ENCODE peak calls at places on chromosomes 12 and 14, in five cellular contexts. U is psoas muscle, P is coronary artery, E is GM10248, J is lower leg skin. V is an unnamed sample.

GRCh38 chr12:111074559-111074958 is 154.2 kb upstream of the MYL2 start:
- DNase-seq in U (no peak), P (no peak), E (no peak), J (no peak), V (no peak)

GRCh38 chr14:80586116-80586515 is 355.4 kb downstream of the CEP128 start:
- DNase-seq in U (no peak), P (no peak), E (no peak), J (no peak), V (no peak)

GRCh38 chr14:90140298-90140955 is 78.6 kb downstream of the KCNK13 start:
- DNase-seq in U (no peak), P (no peak), E (no peak), J (no peak), V (no peak)

GRCh38 chr12:69851976-69852375 is 26.9 kb downstream of the MYRFL start:
- DNase-seq in U (no peak), P (no peak), E (no peak), J (no peak), V (no peak)

GRCh38 chr14:50425816-50426215 is 29.1 kb upstream of the CDKL1 start:
- DNase-seq in U (no peak), P (no peak), E (no peak), J (no peak), V (no peak)

GRCh38 chr12:61993734-61994345 is 266.4 kb upstream of the USP15 start:
- DNase-seq in U (no peak), P (no peak), E (peak), J (no peak), V (no peak)

GRCh38 chr12:82486524-82487235 is 128.4 kb downstream of the METTL25 start:
- DNase-seq in U (no peak), P (no peak), E (no peak), J (no peak), V (no peak)

GRCh38 chr14:105867961-105868599 is 341.7 kb downstream of the TMEM121 start:
- DNase-seq in U (no peak), P (no peak), E (no peak), J (peak), V (peak)

GRCh38 chr12:65894127-65894526 is 69.8 kb downstream of the HMGA2 start:
- DNase-seq in U (no peak), P (no peak), E (no peak), J (no peak), V (no peak)

DNA sequence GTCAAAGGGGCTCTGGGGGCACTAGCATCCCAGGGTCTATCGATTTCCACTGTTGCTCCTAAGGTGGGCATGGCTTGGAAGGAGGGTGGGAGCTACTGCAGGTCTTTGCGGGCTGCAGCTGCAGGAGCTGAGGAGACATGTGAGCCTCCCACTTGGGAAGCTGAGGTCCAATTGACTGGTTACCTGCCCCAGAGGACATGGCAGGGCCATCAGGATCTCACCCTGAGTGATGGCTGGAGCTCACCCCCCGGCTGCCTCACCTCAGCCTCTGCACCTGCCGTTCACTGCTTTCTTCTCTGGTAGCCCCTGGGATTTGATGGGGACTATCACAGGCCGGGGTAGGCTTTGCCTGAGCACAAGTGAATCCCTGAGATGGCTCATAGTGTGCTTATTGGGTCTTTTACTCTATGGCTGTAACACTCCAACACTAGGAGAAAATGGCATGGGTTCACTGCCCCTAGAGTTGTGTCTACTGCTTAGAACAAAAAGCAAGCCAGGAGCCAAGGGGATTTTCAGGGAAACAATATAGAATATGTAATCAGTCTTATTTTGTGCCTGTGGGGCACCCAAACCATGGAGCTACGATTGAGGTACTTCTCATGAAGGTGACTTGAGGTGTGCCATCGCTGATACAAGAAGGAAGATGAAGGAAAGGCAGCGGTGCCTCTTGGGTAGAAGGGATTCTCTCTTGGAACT is 3.2 kb upstream of the KRT4 start:
- DNase-seq in U (no peak), P (no peak), E (no peak), J (no peak), V (no peak)
- TF ChIP-seq CTCF in U (no peak), P (no peak), E (no peak), J (no peak), V (no peak)

GRCh38 chr12:120258323-120258896 is 7.1 kb downstream of the PXN start:
- DNase-seq in U (no peak), P (no peak), E (no peak), J (no peak), V (no peak)

GRCh38 chr12:120257041-120257821 is 8.3 kb downstream of the PXN start:
- DNase-seq in U (peak), P (no peak), E (no peak), J (no peak), V (no peak)

GRCh38 chr12:120252071-120252906 is 13.2 kb downstream of the PXN start:
- DNase-seq in U (no peak), P (no peak), E (no peak), J (no peak), V (peak)

GRCh38 chr12:120249875-120250795 is 15.4 kb downstream of the PXN start:
- DNase-seq in U (peak), P (no peak), E (peak), J (peak), V (peak)

DNA sequence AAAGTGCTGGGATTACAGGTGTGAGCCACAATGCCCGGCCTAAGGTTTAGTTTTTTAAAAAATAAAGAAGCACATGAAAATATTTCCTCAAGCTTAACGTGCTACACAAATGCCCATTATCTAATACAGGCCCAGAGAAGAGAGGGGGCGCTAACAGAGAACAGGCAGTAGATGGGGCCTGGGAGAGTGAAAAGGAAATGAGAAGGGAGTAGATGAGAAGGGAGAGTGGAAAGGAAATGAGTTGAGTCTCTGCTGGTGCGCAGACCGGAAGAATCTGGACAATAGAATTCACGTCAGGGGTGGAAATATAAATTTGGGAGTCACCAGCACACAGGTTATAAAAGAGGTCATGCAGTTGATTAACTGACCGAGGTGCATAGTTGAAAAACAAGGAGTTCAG is 10.7 kb downstream of the PXN start:
- DNase-seq in U (no peak), P (no peak), E (no peak), J (no peak), V (no peak)
- TF ChIP-seq CTCF in U (no peak), P (no peak), E (no peak), J (no peak), V (no peak)

DNA sequence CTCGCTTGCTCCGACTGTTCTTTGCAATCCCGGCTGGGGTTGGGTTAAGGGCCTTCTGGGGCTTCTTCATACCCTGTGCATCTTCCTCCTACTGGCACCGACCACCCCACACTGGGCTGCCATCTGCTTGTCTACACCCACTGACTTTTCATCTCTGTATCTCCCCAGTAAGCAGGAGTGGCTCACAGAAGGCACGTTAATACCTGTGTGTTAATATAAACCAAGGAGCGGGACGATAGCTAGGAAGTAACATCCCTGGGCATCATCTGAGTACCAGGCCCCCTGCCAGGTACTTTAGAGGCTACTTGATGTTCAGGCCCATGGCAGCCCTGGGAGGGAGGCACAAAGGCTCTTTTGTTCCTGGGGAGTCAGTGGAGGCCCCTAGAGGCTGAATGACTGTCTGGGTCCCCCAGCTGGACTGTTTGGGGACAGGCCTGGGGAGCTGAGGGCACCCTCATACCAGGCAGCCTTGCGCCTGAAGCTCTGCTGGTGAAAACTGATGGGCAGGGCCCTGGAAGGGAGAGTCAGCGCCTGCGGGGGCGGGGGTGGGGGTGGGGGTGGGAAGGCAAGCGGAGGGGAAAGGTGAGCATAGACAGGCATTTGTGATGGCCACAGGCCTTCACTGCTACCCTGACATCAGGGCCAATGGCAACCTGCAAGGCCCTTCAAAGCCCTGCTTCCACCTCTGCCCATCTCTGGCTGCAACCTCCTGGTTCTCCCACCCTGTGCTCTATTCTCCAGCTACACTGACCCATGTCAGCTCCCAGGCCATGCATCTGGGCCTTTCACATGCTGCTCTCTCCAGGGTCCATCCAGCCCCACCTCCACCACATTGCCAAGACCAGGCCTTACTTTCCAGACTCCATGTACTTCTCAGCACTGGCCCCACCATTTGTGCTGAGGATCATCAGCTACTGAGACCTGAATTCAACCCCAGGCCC is 34.2 kb upstream of the DEGS2 start:
- DNase-seq in U (no peak), P (no peak), E (peak), J (no peak), V (peak)
- TF ChIP-seq CTCF in U (no peak), P (no peak), E (peak), J (no peak), V (no peak)

GRCh38 chr12:51717325-51717925 is 126.4 kb downstream of the SCN8A start:
- DNase-seq in U (no peak), P (no peak), E (no peak), J (no peak), V (no peak)

GRCh38 chr12:51726931-51727330 is 121.6 kb downstream of the FIGNL2 start:
- DNase-seq in U (no peak), P (no peak), E (no peak), J (no peak), V (no peak)

GRCh38 chr12:51722387-51722786 is 126.1 kb downstream of the FIGNL2 start:
- DNase-seq in U (no peak), P (no peak), E (no peak), J (no peak), V (no peak)

DNA sequence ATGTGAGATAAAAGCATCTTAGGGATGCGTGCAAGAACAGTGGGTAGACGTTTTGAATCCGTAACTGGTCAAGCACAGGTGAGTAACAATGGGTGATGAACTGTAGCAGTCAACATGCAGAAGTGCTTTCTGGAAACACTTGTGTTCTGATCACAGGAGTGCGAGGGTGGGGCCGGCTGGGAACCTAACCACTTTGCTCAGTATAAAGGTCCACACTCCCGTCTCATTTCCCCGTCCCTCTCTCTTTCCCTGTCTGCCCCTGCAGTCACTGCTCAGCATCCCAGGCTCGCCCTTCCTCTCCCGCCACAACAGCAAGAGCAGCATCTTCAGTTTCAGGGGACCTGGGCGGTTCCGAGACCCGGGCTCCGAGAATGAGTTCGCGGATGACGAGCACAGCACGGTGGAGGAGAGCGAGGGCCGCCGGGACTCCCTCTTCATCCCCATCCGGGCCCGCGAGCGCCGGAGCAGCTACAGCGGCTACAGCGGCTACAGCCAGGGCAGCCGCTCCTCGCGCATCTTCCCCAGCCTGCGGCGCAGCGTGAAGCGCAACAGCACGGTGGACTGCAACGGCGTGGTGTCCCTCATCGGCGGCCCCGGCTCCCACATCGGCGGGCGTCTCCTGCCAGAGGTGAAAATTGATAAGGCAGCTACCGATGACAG is 127.1 kb downstream of the FIGNL2 start:
- DNase-seq in U (peak), P (no peak), E (peak), J (no peak), V (peak)
- TF ChIP-seq CTCF in U (no peak), P (no peak), E (no peak), J (no peak), V (no peak)

GRCh38 chr12:131551675-131552074 is 159.2 kb upstream of the SFSWAP start:
- DNase-seq in U (no peak), P (peak), E (no peak), J (no peak), V (no peak)

GRCh38 chr12:131555197-131555820 is 155.6 kb upstream of the SFSWAP start:
- DNase-seq in U (no peak), P (no peak), E (no peak), J (no peak), V (no peak)

GRCh38 chr12:131555866-131556265 is 155.0 kb upstream of the SFSWAP start:
- DNase-seq in U (no peak), P (peak), E (no peak), J (no peak), V (no peak)

GRCh38 chr12:131552167-131552863 is 158.6 kb upstream of the SFSWAP start:
- DNase-seq in U (no peak), P (peak), E (no peak), J (no peak), V (no peak)

DNA sequence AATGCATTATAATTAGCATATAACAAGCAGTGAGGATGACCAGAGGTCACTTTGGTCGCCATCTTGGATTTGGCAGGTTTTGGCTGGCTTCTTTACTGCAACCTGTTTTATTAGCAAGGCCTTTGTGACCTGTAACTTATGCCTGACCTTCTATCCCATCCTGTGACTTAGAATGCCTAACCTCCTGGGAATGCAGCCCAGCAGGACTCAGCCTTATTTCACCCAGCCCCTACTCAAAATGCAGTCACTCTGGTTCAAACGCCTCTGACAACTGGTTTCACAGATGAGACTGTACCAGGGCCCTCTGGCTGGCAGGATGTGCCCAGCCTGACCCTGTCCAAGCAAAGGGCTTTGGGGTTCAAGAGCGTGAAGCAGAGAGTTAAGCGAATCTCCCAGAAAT is 157.5 kb upstream of the SFSWAP start:
- DNase-seq in U (no peak), P (no peak), E (no peak), J (no peak), V (no peak)
- TF ChIP-seq CTCF in U (no peak), P (no peak), E (no peak), J (no peak), V (no peak)

GRCh38 chr14:101774814-101775213 is 13.3 kb downstream of the PPP2R5C start:
- DNase-seq in U (no peak), P (no peak), E (no peak), J (no peak), V (no peak)

GRCh38 chr14:101773378-101773777 is 11.9 kb downstream of the PPP2R5C start:
- DNase-seq in U (no peak), P (no peak), E (no peak), J (peak), V (no peak)

GRCh38 chr14:101775756-101776292 is 14.3 kb downstream of the PPP2R5C start:
- DNase-seq in U (no peak), P (no peak), E (no peak), J (no peak), V (no peak)

GRCh38 chr14:101774006-101774755 is 12.7 kb downstream of the PPP2R5C start:
- DNase-seq in U (no peak), P (no peak), E (no peak), J (no peak), V (no peak)

DNA sequence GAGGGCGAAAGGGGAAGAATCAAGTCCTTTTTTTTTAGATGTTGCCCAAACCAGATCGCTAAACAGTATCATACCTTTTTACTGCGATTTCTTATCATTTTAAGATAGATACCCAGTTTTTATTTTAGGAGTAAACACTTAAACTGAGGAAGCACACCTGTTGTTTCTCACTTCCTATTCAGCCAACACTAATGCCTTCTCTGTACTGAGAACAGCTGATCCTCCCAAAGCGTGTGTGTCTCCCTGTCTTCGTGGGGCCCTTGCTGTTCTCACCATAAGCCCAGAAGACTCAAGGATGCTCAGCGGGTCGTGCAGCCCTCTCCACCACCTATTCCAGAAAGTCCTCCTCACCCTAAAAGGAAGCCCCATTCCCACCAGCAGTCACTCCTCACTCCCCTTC is 14.8 kb downstream of the PPP2R5C start:
- DNase-seq in U (no peak), P (no peak), E (peak), J (no peak), V (no peak)
- TF ChIP-seq CTCF in U (no peak), P (no peak), E (no peak), J (no peak), V (no peak)

GRCh38 chr12:131609762-131610161 is 101.1 kb upstream of the SFSWAP start:
- DNase-seq in U (no peak), P (no peak), E (no peak), J (no peak), V (no peak)

GRCh38 chr12:131610181-131610580 is 100.7 kb upstream of the SFSWAP start:
- DNase-seq in U (no peak), P (no peak), E (no peak), J (no peak), V (no peak)

GRCh38 chr12:131607658-131608447 is 103.0 kb upstream of the SFSWAP start:
- DNase-seq in U (no peak), P (no peak), E (peak), J (no peak), V (no peak)

GRCh38 chr12:131610891-131611290 is 100.0 kb upstream of the SFSWAP start:
- DNase-seq in U (no peak), P (no peak), E (no peak), J (no peak), V (no peak)

GRCh38 chr12:131608740-131609665 is 101.9 kb upstream of the SFSWAP start:
- DNase-seq in U (peak), P (no peak), E (peak), J (peak), V (peak)
- TF ChIP-seq CTCF in U (peak), P (peak), E (peak), J (peak), V (peak)

DNA sequence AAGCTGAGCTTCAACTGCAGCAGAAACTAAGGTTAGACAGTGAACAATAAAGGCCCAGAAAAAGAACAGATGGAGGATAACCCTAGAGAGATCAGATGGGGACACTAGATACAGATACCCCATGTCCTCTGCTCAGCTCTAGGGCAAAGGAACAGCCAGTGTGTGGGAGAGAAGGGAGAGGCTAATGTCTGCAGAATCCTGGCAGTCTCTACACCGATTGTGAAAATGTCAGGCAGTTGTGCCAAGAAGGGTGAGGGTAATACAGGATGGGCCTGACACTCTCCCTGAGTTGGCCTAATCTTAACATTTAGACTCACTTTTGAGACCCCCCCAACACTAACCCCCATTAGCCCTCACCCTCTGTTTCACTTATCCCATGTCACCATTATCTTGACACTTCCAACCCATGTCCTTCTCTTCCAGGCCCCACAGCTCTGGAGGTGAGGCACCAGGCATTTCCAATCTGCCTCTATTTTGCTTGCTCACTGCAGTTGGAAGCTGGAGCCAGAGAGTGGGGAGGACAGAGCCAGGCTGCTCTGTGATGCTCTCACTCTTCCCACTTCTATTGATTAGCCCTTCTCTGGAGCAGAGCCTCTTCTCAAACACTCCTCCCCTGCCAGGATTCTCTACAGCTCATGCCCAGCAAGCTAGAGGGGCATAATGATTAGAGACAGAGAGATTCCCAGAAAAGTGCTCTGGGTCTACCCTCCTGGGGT is 3.0 kb upstream of the BLOC1S1 start:
- DNase-seq in U (peak), P (no peak), E (no peak), J (no peak), V (no peak)
- TF ChIP-seq CTCF in U (no peak), P (no peak), E (no peak), J (no peak), V (no peak)

V was measured in natural killer cell.